ENCODE peak calls at places on chromosomes 6 and 20, in nine cellular contexts. G, Z, R, C, J, A, N, L and S are unnamed samples.

GRCh38 chr6:111761783-111762312 is 111.4 kb downstream of the FYN start:
- DNase-seq in G (no peak), Z (no peak), R (no peak), C (no peak), J (peak), A (peak), N (no peak), L (no peak), S (no peak)

GRCh38 chr20:961768-962167 is 40.3 kb downstream of the RSPO4 start:
- DNase-seq in G (no peak), Z (no peak), R (no peak), C (no peak), J (no peak), A (no peak), N (no peak), L (no peak), S (no peak)

GRCh38 chr20:22794200-22794599 is 209.8 kb upstream of the FOXA2 start:
- DNase-seq in G (peak), Z (no peak), R (no peak), C (no peak), J (no peak), A (no peak), N (no peak), L (no peak), S (no peak)

GRCh38 chr6:10740061-10740460 is 7.5 kb upstream of the TMEM14B start:
- DNase-seq in G (no peak), Z (no peak), R (no peak), C (no peak), J (no peak), A (no peak), N (no peak), L (no peak), S (no peak)

GRCh38 chr20:31560094-31560899 is 44.8 kb upstream of the ID1 start:
- DNase-seq in G (no peak), Z (peak), R (no peak), C (no peak), J (peak), A (peak), N (no peak), L (peak), S (no peak)

GRCh38 chr6:43096451-43097097 is 20.5 kb downstream of the PTK7 start:
- DNase-seq in G (peak), Z (peak), R (peak), C (no peak), J (peak), A (peak), N (no peak), L (no peak), S (peak)

GRCh38 chr20:709864-710761 is 34.5 kb upstream of the SCRT2 start:
- DNase-seq in G (no peak), Z (no peak), R (no peak), C (no peak), J (no peak), A (no peak), N (no peak), L (no peak), S (no peak)

GRCh38 chr6:142153230-142153629 is 6.2 kb downstream of the VTA1 start:
- DNase-seq in G (no peak), Z (no peak), R (no peak), C (no peak), J (no peak), A (no peak), N (no peak), L (no peak), S (no peak)

GRCh38 chr20:3714092-3714491 is 1.7 kb upstream of the SIGLEC1 start:
- DNase-seq in G (no peak), Z (no peak), R (no peak), C (no peak), J (no peak), A (no peak), N (no peak), L (no peak), S (no peak)

GRCh38 chr6:31545291-31545690 is 1.1 kb downstream of the ATP6V1G2 start:
- DNase-seq in G (no peak), Z (no peak), R (no peak), C (no peak), J (no peak), A (no peak), N (no peak), L (no peak), S (no peak)

GRCh38 chr6:157713451-157714152 is 109.4 kb upstream of the SNX9 start:
- DNase-seq in G (no peak), Z (no peak), R (no peak), C (no peak), J (no peak), A (no peak), N (no peak), L (no peak), S (no peak)

GRCh38 chr6:1065986-1066385 is 245.9 kb upstream of the FOXQ1 start:
- DNase-seq in G (no peak), Z (no peak), R (no peak), C (no peak), J (no peak), A (no peak), N (no peak), L (no peak), S (no peak)

GRCh38 chr6:80132942-80133517 is 26.6 kb downstream of the BCKDHB start:
- DNase-seq in G (peak), Z (peak), R (no peak), C (no peak), J (peak), A (peak), N (no peak), L (peak), S (peak)

GRCh38 chr6:141956046-141956761 is 176.5 kb upstream of the GJE1 start:
- DNase-seq in G (no peak), Z (no peak), R (no peak), C (no peak), J (peak), A (peak), N (no peak), L (no peak), S (no peak)

GRCh38 chr20:20002101-20002998 is 14.8 kb upstream of the NAA20 start:
- DNase-seq in G (no peak), Z (no peak), R (no peak), C (no peak), J (no peak), A (no peak), N (no peak), L (no peak), S (no peak)

GRCh38 chr6:105834548-105834947 is 251.6 kb upstream of the PRDM1 start:
- DNase-seq in G (no peak), Z (no peak), R (no peak), C (no peak), J (no peak), A (no peak), N (no peak), L (no peak), S (no peak)

GRCh38 chr6:137362878-137363804 is 131.1 kb downstream of the OLIG3 start:
- DNase-seq in G (no peak), Z (no peak), R (no peak), C (no peak), J (no peak), A (no peak), N (no peak), L (no peak), S (no peak)

GRCh38 chr6:30213999-30214982 is 1.1 kb upstream of the TRIM26 start:
- DNase-seq in G (no peak), Z (peak), R (no peak), C (peak), J (peak), A (peak), N (peak), L (peak), S (no peak)

GRCh38 chr6:52517502-52518278 is 59.2 kb downstream of the TRAM2 start:
- DNase-seq in G (no peak), Z (peak), R (no peak), C (peak), J (peak), A (peak), N (no peak), L (peak), S (peak)

GRCh38 chr6:142855877-142856606 is 88.9 kb downstream of the HIVEP2 start:
- DNase-seq in G (no peak), Z (no peak), R (no peak), C (no peak), J (no peak), A (no peak), N (no peak), L (no peak), S (no peak)

GRCh38 chr20:219290-220115 is 7.6 kb upstream of the DEFB129 start:
- DNase-seq in G (no peak), Z (peak), R (no peak), C (no peak), J (peak), A (peak), N (no peak), L (no peak), S (no peak)

GRCh38 chr6:128738112-128738511 is 144.8 kb upstream of the LAMA2 start:
- DNase-seq in G (no peak), Z (no peak), R (no peak), C (no peak), J (no peak), A (no peak), N (no peak), L (no peak), S (no peak)

GRCh38 chr6:158231551-158232444 is 63.6 kb downstream of the GTF2H5 start:
- DNase-seq in G (no peak), Z (peak), R (no peak), C (no peak), J (peak), A (peak), N (peak), L (peak), S (no peak)

GRCh38 chr20:2174067-2174466 is 72.4 kb downstream of the STK35 start:
- DNase-seq in G (no peak), Z (no peak), R (no peak), C (no peak), J (no peak), A (no peak), N (no peak), L (no peak), S (no peak)

GRCh38 chr6:35490821-35491557 is 5.9 kb downstream of the TEAD3 start:
- DNase-seq in G (no peak), Z (no peak), R (no peak), C (no peak), J (no peak), A (no peak), N (no peak), L (no peak), S (no peak)

GRCh38 chr6:35488517-35488862 is 8.4 kb downstream of the TEAD3 start:
- DNase-seq in G (no peak), Z (no peak), R (no peak), C (no peak), J (no peak), A (no peak), N (no peak), L (no peak), S (no peak)

GRCh38 chr6:35489066-35489465 is 7.8 kb downstream of the TEAD3 start:
- DNase-seq in G (no peak), Z (no peak), R (no peak), C (no peak), J (no peak), A (no peak), N (no peak), L (no peak), S (no peak)

GRCh38 chr6:35491558-35492541 is 5.0 kb downstream of the TEAD3 start:
- DNase-seq in G (no peak), Z (peak), R (no peak), C (no peak), J (no peak), A (no peak), N (no peak), L (no peak), S (no peak)

DNA sequence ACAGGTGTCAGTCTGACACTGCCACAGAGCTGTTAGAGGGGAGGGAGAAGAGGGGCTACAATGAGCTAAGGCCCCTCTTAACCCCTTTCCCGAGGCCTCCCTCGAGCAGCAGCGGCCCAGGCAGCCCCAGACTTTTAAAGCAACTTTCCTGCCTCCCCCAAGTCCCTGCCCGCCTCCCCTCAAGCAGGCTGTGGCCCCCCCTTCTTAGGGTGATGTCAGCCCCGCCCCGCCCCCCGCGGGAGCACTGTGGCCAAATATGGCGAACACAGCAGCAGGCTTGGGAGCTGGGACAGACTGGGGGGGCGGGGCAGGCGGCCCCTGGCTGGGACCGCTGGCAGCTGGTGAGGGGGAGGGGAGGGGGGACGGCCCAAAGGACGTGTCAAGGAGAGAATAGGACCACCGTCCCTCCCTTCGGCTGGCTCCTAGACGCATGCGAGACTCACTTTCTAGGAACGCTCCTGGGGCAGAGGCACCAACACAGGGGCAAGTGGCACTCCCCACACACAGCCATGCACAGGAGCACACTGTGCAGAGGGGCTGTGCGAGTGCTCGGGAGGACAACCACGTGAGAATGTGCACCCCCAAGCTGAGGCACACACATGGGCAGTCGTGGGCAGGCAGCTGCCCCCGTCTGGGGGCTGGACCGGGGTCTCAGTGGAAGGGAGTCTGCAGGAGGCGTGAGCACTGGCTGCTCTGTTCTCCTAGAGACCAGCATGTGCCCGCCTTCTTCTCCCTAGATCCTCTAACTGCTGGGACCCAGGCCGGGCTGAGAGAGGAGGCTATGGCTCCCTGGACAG is 6.7 kb downstream of the TEAD3 start:
- DNase-seq in G (no peak), Z (peak), R (no peak), C (no peak), J (peak), A (no peak), N (no peak), L (peak), S (no peak)
- H3K4me3 ChIP-seq in G (no peak), Z (no peak), R (peak), C (peak), J (no peak), A (peak), N (no peak), L (peak), S (no peak)

GRCh38 chr20:36862857-36863668 is 12.9 kb upstream of the TLDC2 start:
- DNase-seq in G (no peak), Z (no peak), R (no peak), C (no peak), J (no peak), A (no peak), N (peak), L (no peak), S (no peak)

GRCh38 chr20:36860339-36860738 is 15.6 kb upstream of the TLDC2 start:
- DNase-seq in G (no peak), Z (peak), R (no peak), C (no peak), J (no peak), A (no peak), N (no peak), L (no peak), S (no peak)

GRCh38 chr20:36861875-36862801 is 13.8 kb upstream of the TLDC2 start:
- DNase-seq in G (peak), Z (peak), R (no peak), C (peak), J (peak), A (peak), N (no peak), L (peak), S (no peak)

GRCh38 chr20:36860811-36861624 is 14.9 kb upstream of the TLDC2 start:
- DNase-seq in G (no peak), Z (no peak), R (no peak), C (no peak), J (no peak), A (no peak), N (no peak), L (no peak), S (no peak)

DNA sequence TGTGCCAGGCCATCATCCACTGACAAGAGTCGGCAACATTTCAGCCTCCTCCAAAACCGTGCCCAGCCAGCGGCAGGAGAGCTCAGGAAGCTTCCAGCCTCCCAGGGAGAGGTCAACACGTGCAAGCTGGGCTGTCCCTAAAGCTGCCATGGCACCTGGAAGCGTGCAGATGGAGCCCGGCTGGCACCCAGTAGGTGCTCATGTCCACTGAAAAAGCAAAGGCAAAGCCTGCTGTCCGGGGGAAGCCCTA is 14.4 kb upstream of the TLDC2 start:
- DNase-seq in G (no peak), Z (peak), R (no peak), C (no peak), J (no peak), A (no peak), N (no peak), L (no peak), S (no peak)
- H3K4me3 ChIP-seq in G (peak), Z (no peak), R (peak), C (peak), J (peak), A (peak), N (no peak), L (peak), S (peak)

DNA sequence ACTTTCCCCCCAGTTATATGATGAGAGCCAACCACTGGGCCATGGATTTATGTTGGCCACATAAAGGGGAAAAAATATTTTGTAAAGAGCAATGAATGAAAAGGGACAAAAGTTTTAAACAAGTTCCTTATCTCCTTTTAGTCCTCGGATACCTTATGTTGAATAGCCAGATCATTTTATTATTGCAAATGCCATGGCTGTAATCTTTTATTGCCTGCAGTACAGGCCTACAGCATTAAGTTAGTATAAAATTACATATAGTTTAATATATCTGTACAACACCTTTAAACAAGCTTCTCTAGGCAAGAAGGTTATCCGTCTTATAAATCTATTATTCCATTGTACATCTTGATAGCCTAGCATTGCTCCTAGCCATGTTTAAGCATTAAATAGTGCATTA is 93.9 kb upstream of the SLC35B3 start:
- DNase-seq in G (no peak), Z (no peak), R (no peak), C (no peak), J (no peak), A (no peak), N (no peak), L (no peak), S (no peak)
- H3K4me3 ChIP-seq in G (no peak), Z (no peak), R (no peak), C (no peak), J (no peak), A (no peak), N (no peak), L (no peak), S (no peak)

GRCh38 chr6:113318553-113318952 is 538.6 kb upstream of the MARCKS start:
- DNase-seq in G (no peak), Z (no peak), R (no peak), C (no peak), J (peak), A (peak), N (no peak), L (no peak), S (no peak)
- H3K4me3 ChIP-seq in G (no peak), Z (no peak), R (no peak), C (no peak), J (no peak), A (no peak), N (no peak), L (no peak), S (no peak)

GRCh38 chr6:28134015-28134414 is 7.7 kb upstream of the ZKSCAN8 start:
- DNase-seq in G (no peak), Z (no peak), R (no peak), C (no peak), J (peak), A (peak), N (no peak), L (no peak), S (no peak)

GRCh38 chr6:28134716-28135115 is 7.0 kb upstream of the ZKSCAN8 start:
- DNase-seq in G (no peak), Z (no peak), R (no peak), C (no peak), J (no peak), A (no peak), N (no peak), L (no peak), S (no peak)

GRCh38 chr6:28136585-28137457 is 4.9 kb upstream of the ZKSCAN8 start:
- DNase-seq in G (peak), Z (peak), R (peak), C (peak), J (peak), A (peak), N (peak), L (peak), S (peak)

GRCh38 chr6:28137458-28138020 is 4.1 kb upstream of the ZKSCAN8 start:
- DNase-seq in G (no peak), Z (no peak), R (no peak), C (no peak), J (peak), A (no peak), N (peak), L (no peak), S (no peak)

DNA sequence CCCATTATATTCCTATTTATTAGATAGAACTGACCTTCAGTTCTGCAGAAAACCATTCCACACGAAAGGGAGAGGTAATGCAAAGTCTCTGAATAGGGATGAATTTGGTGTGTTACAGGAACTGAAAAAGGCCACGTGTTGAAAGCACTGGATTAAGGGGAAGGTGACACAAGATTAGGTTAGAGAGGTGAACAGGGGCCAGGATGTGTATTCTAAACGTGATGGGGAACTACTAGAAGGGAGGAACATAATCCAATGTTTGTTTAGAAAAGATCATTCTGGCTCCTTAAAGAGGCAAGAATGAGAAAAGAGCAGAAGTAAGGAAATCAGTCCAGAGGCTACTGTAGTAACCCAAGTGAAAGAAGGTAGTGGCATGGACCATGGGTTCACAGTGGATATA is 6.3 kb upstream of the ZKSCAN8 start:
- DNase-seq in G (no peak), Z (no peak), R (no peak), C (no peak), J (no peak), A (no peak), N (no peak), L (no peak), S (no peak)
- H3K4me3 ChIP-seq in G (no peak), Z (no peak), R (peak), C (no peak), J (peak), A (peak), N (peak), L (no peak), S (peak)

DNA sequence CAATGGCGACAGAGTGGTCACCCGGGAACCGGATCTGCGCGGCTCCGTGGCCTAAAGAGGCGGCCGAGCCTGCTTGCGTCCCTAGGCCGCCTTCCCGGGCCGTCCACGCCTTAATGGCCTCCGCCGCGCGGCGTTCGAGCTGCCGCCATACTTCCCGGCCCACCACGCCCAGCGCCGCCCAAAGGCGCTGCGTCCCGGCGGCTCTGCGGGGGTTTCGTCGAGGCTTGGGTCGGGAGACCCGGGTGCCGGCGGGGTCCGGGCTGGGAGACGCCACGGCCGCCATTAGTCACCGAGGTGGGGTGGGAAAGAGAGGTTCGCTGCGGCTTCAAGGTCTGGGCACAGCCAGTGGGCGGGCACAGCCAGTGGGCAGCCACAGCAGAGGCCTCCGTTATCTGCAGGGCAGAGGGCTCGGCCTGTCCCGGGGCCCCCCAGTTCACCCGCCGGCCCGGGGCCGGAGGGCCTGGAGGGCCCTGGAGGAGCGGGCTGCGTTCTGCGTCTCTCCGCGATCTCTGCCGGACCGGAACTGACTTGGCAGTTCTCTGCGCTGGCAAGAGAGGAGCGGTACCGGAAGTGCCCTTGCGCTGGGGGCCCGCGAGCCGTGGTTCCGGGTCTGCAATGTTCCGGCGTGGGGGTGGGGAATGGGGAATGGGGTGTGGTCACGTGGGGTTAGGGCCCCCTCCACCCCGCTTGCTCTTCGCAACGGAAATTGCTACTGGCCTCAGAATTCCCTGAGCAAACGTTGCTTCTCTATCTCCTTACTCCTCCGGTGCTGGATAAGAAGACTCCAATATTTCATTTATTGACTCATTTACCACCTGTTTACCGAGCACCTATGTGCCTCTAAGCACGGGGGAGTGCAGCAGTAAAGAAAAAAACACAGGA is 82.3 kb downstream of the CNBD2 start:
- DNase-seq in G (peak), Z (peak), R (peak), C (peak), J (peak), A (peak), N (peak), L (peak), S (peak)
- H3K4me3 ChIP-seq in G (peak), Z (peak), R (peak), C (peak), J (peak), A (peak), N (peak), L (peak), S (peak)